ENCODE peak calls at places on chromosomes 11 and 22, in four cellular contexts. C is AG08395, T is GM20000, Z is cardiac fibroblast. P is an unnamed sample.

GRCh38 chr11:74269161-74269809 is 42.2 kb downstream of the P4HA3 start:
- DNase-seq in Z (peak), C (no peak), T (no peak), P (no peak)

GRCh38 chr22:42396621-42397331 is 35.4 kb downstream of the NFAM1 start:
- DNase-seq in C (no peak), T (peak), Z (no peak), P (no peak)

GRCh38 chr11:68956142-68956541 is 24.6 kb downstream of the MRGPRD start:
- DNase-seq in Z (no peak), C (no peak), T (peak), P (no peak)

GRCh38 chr11:6486938-6487337 is 5.6 kb downstream of the TIMM10B start:
- DNase-seq in Z (no peak), T (no peak), C (no peak), P (no peak)

GRCh38 chr11:65615950-65616574 is 486 bp downstream of the PCNX3 start:
- DNase-seq in Z (peak), C (peak), T (peak), P (no peak)

GRCh38 chr11:120404495-120404894 is 68.3 kb downstream of the ARHGEF12 start:
- DNase-seq in Z (no peak), C (no peak), T (no peak), P (peak)

GRCh38 chr11:2779981-2780849 is 80.4 kb upstream of the KCNQ1OT1 start:
- DNase-seq in T (no peak), Z (no peak), C (no peak), P (no peak)

GRCh38 chr11:70420008-70420464 is 21.7 kb downstream of the CTTN start:
- DNase-seq in T (no peak), C (no peak), Z (peak), P (peak)

GRCh38 chr11:42407379-42407778 is 904.4 kb upstream of the API5 start:
- DNase-seq in C (no peak), Z (peak), T (peak), P (no peak)

GRCh38 chr22:48628891-48629559 is 1198.6 kb downstream of the BRD1 start:
- DNase-seq in T (no peak), C (no peak), Z (no peak), P (no peak)

GRCh38 chr11:61919113-61919840 is 1.9 kb upstream of the RAB3IL1 start:
- DNase-seq in C (no peak), Z (no peak), T (peak), P (no peak)

GRCh38 chr11:30387891-30388861 is 65.3 kb downstream of the ARL14EP start:
- DNase-seq in Z (no peak), T (no peak), C (no peak), P (no peak)

GRCh38 chr22:29379258-29379657 is 9.1 kb downstream of the AP1B1 start:
- DNase-seq in Z (no peak), C (no peak), T (no peak), P (no peak)

GRCh38 chr11:66676931-66677598 is 622 bp downstream of the RBM4B start:
- DNase-seq in T (no peak), C (no peak), Z (peak), P (peak)

GRCh38 chr22:24579242-24579569 is 13.7 kb downstream of the LRRC75B start:
- DNase-seq in Z (no peak), T (no peak), C (no peak), P (no peak)

GRCh38 chr11:95245038-95245437 is 14.0 kb upstream of the SESN3 start:
- DNase-seq in T (no peak), C (no peak), Z (peak), P (peak)

GRCh38 chr22:43183496-43184263 is 3.3 kb downstream of the TTLL12 start:
- DNase-seq in C (no peak), Z (peak), T (no peak), P (peak)

GRCh38 chr22:23499845-23500500 is 80.1 kb downstream of the IGLL1 start:
- DNase-seq in C (no peak), Z (no peak), T (no peak), P (no peak)

GRCh38 chr11:75563501-75563977 is 1.5 kb downstream of the SERPINH1 start:
- DNase-seq in T (no peak), C (no peak), Z (no peak), P (no peak)